ENCODE peak calls at places on chromosomes 11 and 22, in five cellular contexts. T is central memory CD8-positive, alpha-beta T cell; Q is HEK293T; Z is activated naive CD8-positive, alpha-beta T cell treated with anti-CD3 and anti-CD28 coated beads, Interleukin-2, amount 50 U/mL, for 24 hours; G is stimulated activated CD4-positive, alpha-beta T cell treated with anti-CD3 and anti-CD28 coated beads, Interleukin-1b, Interleukin-23, amount 100 ng/mL, for 1 hour. A is an unnamed sample.

GRCh38 chr11:130037058-130037457 is 32.6 kb upstream of the APLP2 start:
- DNase-seq in T (no peak), Q (no peak), Z (no peak), G (no peak), A (no peak)

GRCh38 chr11:59429924-59430516 is 3.8 kb upstream of the OR5A2 start:
- DNase-seq in T (no peak), Q (peak), Z (peak), G (no peak), A (peak)

GRCh38 chr11:13206086-13206640 is 71.4 kb upstream of the BMAL1 start:
- DNase-seq in T (no peak), Q (no peak), Z (no peak), G (no peak), A (no peak)

GRCh38 chr11:110529043-110529442 is 99.3 kb downstream of the FDX1 start:
- DNase-seq in T (no peak), Q (no peak), Z (no peak), G (no peak), A (no peak)

GRCh38 chr22:37244114-37244921 is at the start of gene RAC2:
- DNase-seq in T (peak), Q (no peak), Z (peak), G (peak), A (peak)

GRCh38 chr11:28735511-28735910 is 627.3 kb downstream of the METTL15 start:
- DNase-seq in T (no peak), Q (no peak), Z (no peak), G (no peak), A (no peak)

GRCh38 chr22:19773470-19774040 is 13.0 kb downstream of the TBX1 start:
- DNase-seq in T (no peak), Q (no peak), Z (no peak), G (no peak), A (no peak)

GRCh38 chr22:36015806-36016519 is 12.7 kb downstream of the RBFOX2 start:
- DNase-seq in T (no peak), Q (no peak), Z (no peak), G (no peak), A (no peak)

GRCh38 chr22:41285441-41285819 is 557 bp downstream of the RANGAP1 start:
- DNase-seq in T (peak), Q (peak), Z (peak), G (peak), A (peak)

GRCh38 chr11:26234451-26234850 is 97.5 kb upstream of the ANO3 start:
- DNase-seq in T (no peak), Q (no peak), Z (no peak), G (no peak), A (no peak)

GRCh38 chr11:84381666-84382065 is 1095.5 kb upstream of the CCDC90B start:
- DNase-seq in T (no peak), Q (no peak), Z (no peak), G (no peak), A (no peak)

GRCh38 chr11:67498544-67498972 is 6.6 kb downstream of the PITPNM1 start:
- DNase-seq in T (no peak), Q (no peak), Z (no peak), G (no peak), A (no peak)

GRCh38 chr22:25364281-25364680 is 144.8 kb downstream of the CRYBB2 start:
- DNase-seq in T (no peak), Q (no peak), Z (no peak), G (no peak), A (no peak)

GRCh38 chr11:108891143-108891542 is 226.3 kb downstream of the DDX10 start:
- DNase-seq in T (no peak), Q (peak), Z (no peak), G (no peak), A (no peak)

GRCh38 chr11:70610561-70610960 is 212.2 kb downstream of the CTTN start:
- DNase-seq in T (no peak), Q (no peak), Z (no peak), G (no peak), A (no peak)

GRCh38 chr11:113261709-113262475 is 52.5 kb upstream of the TTC12 start:
- DNase-seq in T (no peak), Q (no peak), Z (no peak), G (no peak), A (no peak)

GRCh38 chr11:87176044-87176443 is 138.3 kb downstream of the TMEM135 start:
- DNase-seq in T (no peak), Q (no peak), Z (no peak), G (no peak), A (no peak)

GRCh38 chr11:5336331-5336730 is 7.0 kb downstream of the OR51B5 start:
- DNase-seq in T (no peak), Q (no peak), Z (no peak), G (no peak), A (no peak)

GRCh38 chr11:73270855-73271477 is 1.2 kb upstream of the P2RY6 start:
- DNase-seq in T (no peak), Q (no peak), Z (no peak), G (no peak), A (no peak)

GRCh38 chr22:21991774-21992173 is 9.2 kb upstream of the TOP3B start:
- DNase-seq in T (no peak), Q (no peak), Z (no peak), G (no peak), A (no peak)

GRCh38 chr11:124761301-124762021 is 629 bp downstream of the ESAM start:
- DNase-seq in T (no peak), Q (no peak), Z (peak), G (no peak), A (no peak)

GRCh38 chr11:65861165-65861505 is 902 bp downstream of the MUS81 start:
- DNase-seq in T (no peak), Q (peak), Z (no peak), G (no peak), A (no peak)

GRCh38 chr11:30635401-30635989 is 49.3 kb upstream of the MPPED2 start:
- DNase-seq in T (no peak), Q (peak), Z (no peak), G (no peak), A (no peak)

GRCh38 chr22:29208879-29209623 is 3.4 kb downstream of the EMID1 start:
- DNase-seq in T (no peak), Q (no peak), Z (no peak), G (no peak), A (no peak)

GRCh38 chr11:70312401-70313357 is 42.2 kb downstream of the PPFIA1 start:
- DNase-seq in T (no peak), Q (no peak), Z (no peak), G (no peak), A (no peak)

GRCh38 chr11:130031945-130032344 is 29.3 kb upstream of the PRDM10 start:
- DNase-seq in T (no peak), Q (no peak), Z (no peak), G (no peak), A (no peak)

GRCh38 chr11:128928400-128928799 is 14.3 kb downstream of the TP53AIP1 start:
- DNase-seq in T (no peak), Q (no peak), Z (no peak), G (no peak), A (peak)

GRCh38 chr22:35872451-35872850 is 154.8 kb downstream of the APOL5 start:
- DNase-seq in T (no peak), Q (no peak), Z (no peak), G (no peak), A (no peak)

GRCh38 chr11:503179-503981 is 3.7 kb downstream of the RNH1 start:
- DNase-seq in T (no peak), Q (no peak), Z (peak), G (no peak), A (no peak)

GRCh38 chr22:32850591-32851517 is 49.3 kb downstream of the TIMP3 start:
- DNase-seq in T (no peak), Q (no peak), Z (no peak), G (no peak), A (no peak)

A was measured in activated CD8-positive, alpha-beta T cell treated with anti-CD3 and anti-CD28 coated beads, Interleukin-2, amount 10 ng/mL, durations not matched to agents 7 days and 5 days.